ENCODE peak calls at places on chromosome 2, in nine cellular contexts. G, I, K, T, C, P, E, O and X are unnamed samples.

GRCh38 chr2:167342769-167343168 is 454.5 kb downstream of the XIRP2 start:
- DNase-seq in G (no peak), E (no peak), C (no peak), K (no peak), O (no peak), P (no peak), I (no peak), T (no peak), X (no peak)

GRCh38 chr2:136389809-136390208 is 271.9 kb upstream of the CXCR4 start:
- DNase-seq in C (no peak), O (no peak), I (no peak), E (no peak), P (no peak), G (peak), T (no peak), K (no peak), X (no peak)

GRCh38 chr2:27218614-27219013 is 1.4 kb downstream of the CAD start:
- DNase-seq in I (no peak), O (no peak), G (no peak), P (no peak), K (no peak), T (no peak), E (no peak), C (no peak), X (no peak)

GRCh38 chr2:205685314-205686230 is 3.3 kb downstream of the NRP2 start:
- DNase-seq in I (no peak), G (peak), K (peak), C (no peak), P (no peak), O (peak), T (peak), E (peak), X (peak)

GRCh38 chr2:27123302-27124150 is at the start of gene ABHD1:
- DNase-seq in I (peak), O (peak), T (peak), G (peak), C (no peak), E (peak), P (peak), K (peak), X (peak)

GRCh38 chr2:240894006-240894405 is 1.9 kb downstream of the MAB21L4 start:
- DNase-seq in O (no peak), T (no peak), P (no peak), C (no peak), G (no peak), I (no peak), E (no peak), K (no peak), X (no peak)

GRCh38 chr2:25331686-25332365 is 9.9 kb downstream of the DNMT3A start:
- DNase-seq in G (no peak), O (no peak), K (no peak), I (no peak), C (no peak), P (peak), T (no peak), E (no peak), X (no peak)

GRCh38 chr2:182077451-182078142 is 91.9 kb downstream of the PPP1R1C start:
- DNase-seq in O (peak), K (peak), I (peak), T (peak), C (peak), P (no peak), E (no peak), G (peak), X (peak)

GRCh38 chr2:295081-295480 is 7.2 kb upstream of the ALKAL2 start:
- DNase-seq in T (no peak), K (no peak), E (no peak), I (no peak), C (no peak), P (no peak), O (no peak), G (no peak), X (no peak)

GRCh38 chr2:8552264-8552913 is 129.5 kb upstream of the ID2 start:
- DNase-seq in I (no peak), E (no peak), O (no peak), K (no peak), P (peak), T (no peak), C (no peak), G (peak), X (no peak)

GRCh38 chr2:42252464-42252863 is 83.3 kb downstream of the EML4 start:
- DNase-seq in P (no peak), G (no peak), E (no peak), C (no peak), O (no peak), K (no peak), T (no peak), I (no peak), X (no peak)

GRCh38 chr2:47056875-47057731 is 98.0 kb downstream of the STPG4 start:
- DNase-seq in E (no peak), G (peak), C (no peak), P (no peak), O (no peak), K (no peak), I (no peak), T (no peak), X (no peak)

GRCh38 chr2:10163498-10164486 is 41.3 kb downstream of the RRM2 start:
- DNase-seq in P (peak), C (no peak), E (no peak), G (peak), I (no peak), O (no peak), K (no peak), T (no peak), X (no peak)

GRCh38 chr2:23545391-23545790 is 160.4 kb downstream of the KLHL29 start:
- DNase-seq in E (no peak), P (no peak), G (no peak), O (no peak), I (no peak), K (peak), T (no peak), C (no peak), X (no peak)

GRCh38 chr2:122007577-122007976 is 252.1 kb downstream of the TSN start:
- DNase-seq in T (no peak), G (no peak), I (no peak), P (no peak), K (no peak), O (no peak), C (no peak), E (no peak), X (no peak)

GRCh38 chr2:11829947-11830707 is 83.7 kb downstream of the LPIN1 start:
- DNase-seq in G (peak), E (peak), T (peak), K (peak), P (peak), C (peak), O (peak), I (peak), X (peak)

GRCh38 chr2:38439807-38440300 is 62.8 kb upstream of the ATL2 start:
- DNase-seq in E (no peak), T (no peak), P (no peak), G (no peak), K (no peak), I (no peak), O (no peak), C (no peak), X (no peak)

GRCh38 chr2:47230418-47230817 is 75.3 kb upstream of the STPG4 start:
- DNase-seq in G (no peak), I (peak), P (no peak), T (no peak), C (no peak), O (no peak), K (no peak), E (no peak), X (no peak)

GRCh38 chr2:230010501-230010900 is 58.2 kb downstream of the SLC16A14 start:
- DNase-seq in C (no peak), E (no peak), I (no peak), G (no peak), O (no peak), P (no peak), K (no peak), T (no peak), X (no peak)

GRCh38 chr2:130807659-130808385 is 28.9 kb upstream of the ARHGEF4 start:
- DNase-seq in C (no peak), O (no peak), E (no peak), P (peak), G (no peak), T (peak), I (peak), K (no peak), X (no peak)

GRCh38 chr2:159032580-159032979 is 64.1 kb downstream of the TANC1 start:
- DNase-seq in O (no peak), T (no peak), C (no peak), E (no peak), K (no peak), P (no peak), I (no peak), G (no peak), X (no peak)

GRCh38 chr2:157856157-157856455 is 20.0 kb downstream of the ACVR1 start:
- DNase-seq in O (no peak), C (no peak), I (no peak), T (no peak), P (no peak), E (no peak), K (no peak), G (no peak), X (no peak)

GRCh38 chr2:70850905-70851304 is 15.3 kb upstream of the CD207 start:
- DNase-seq in C (no peak), O (no peak), T (no peak), E (peak), I (no peak), G (no peak), K (no peak), P (no peak), X (no peak)

GRCh38 chr2:219451626-219452360 is 17.1 kb downstream of the SPEG start:
- DNase-seq in K (no peak), T (peak), E (no peak), O (no peak), I (no peak), G (no peak), C (no peak), P (no peak), X (no peak)

GRCh38 chr2:105734762-105735538 is 9.8 kb upstream of the NCK2 start:
- DNase-seq in G (no peak), P (no peak), C (peak), O (no peak), I (no peak), T (no peak), K (no peak), E (peak), X (no peak)

GRCh38 chr2:200300650-200301314 is 5.7 kb upstream of the SPATS2L start:
- DNase-seq in C (no peak), E (no peak), G (no peak), O (no peak), T (peak), P (no peak), K (peak), I (peak), X (peak)

GRCh38 chr2:37585982-37586621 is 85.3 kb downstream of the CDC42EP3 start:
- DNase-seq in K (no peak), G (peak), O (no peak), I (peak), P (no peak), E (no peak), T (peak), C (peak), X (no peak)

GRCh38 chr2:71551631-71551915 is 98.2 kb downstream of the DYSF start:
- DNase-seq in C (no peak), I (no peak), E (no peak), O (no peak), T (no peak), K (no peak), P (no peak), G (no peak), X (no peak)

GRCh38 chr2:96103388-96103705 is 13.0 kb downstream of the ADRA2B start:
- DNase-seq in I (no peak), P (peak), O (no peak), G (no peak), K (no peak), E (no peak), T (no peak), C (no peak), X (no peak)

GRCh38 chr2:145546091-145546490 is 1026.2 kb upstream of the ZEB2 start:
- DNase-seq in C (no peak), P (no peak), O (no peak), K (no peak), I (no peak), E (no peak), T (no peak), G (no peak), X (no peak)
- TF ChIP-seq CTCF in C (peak), P (no peak), O (no peak), K (no peak), I (no peak), E (no peak), T (no peak), G (no peak), X (no peak)

GRCh38 chr2:202061695-202062094 is 11.4 kb upstream of the KIAA2012 start:
- DNase-seq in K (no peak), C (no peak), P (no peak), G (no peak), T (no peak), E (no peak), O (no peak), I (no peak), X (no peak)

GRCh38 chr2:202064206-202064880 is 8.7 kb upstream of the KIAA2012 start:
- DNase-seq in E (no peak), O (no peak), P (no peak), G (no peak), I (no peak), T (peak), K (no peak), C (peak), X (no peak)

GRCh38 chr2:202056611-202057010 is 16.4 kb upstream of the KIAA2012 start:
- DNase-seq in P (no peak), O (no peak), G (no peak), C (no peak), T (peak), K (no peak), I (no peak), E (no peak), X (peak)

GRCh38 chr2:202064881-202065230 is 8.2 kb upstream of the KIAA2012 start:
- DNase-seq in C (no peak), P (no peak), G (no peak), E (no peak), O (no peak), T (no peak), I (no peak), K (no peak), X (no peak)

GRCh38 chr2:202060218-202060617 is 12.8 kb upstream of the KIAA2012 start:
- DNase-seq in C (no peak), I (no peak), T (no peak), E (no peak), P (no peak), O (no peak), G (no peak), K (no peak), X (no peak)
- TF ChIP-seq CTCF in C (no peak), I (peak), T (peak), E (no peak), P (no peak), O (peak), G (no peak), K (peak), X (peak)

GRCh38 chr2:163682695-163683094 is 53.1 kb downstream of the FIGN start:
- DNase-seq in O (no peak), T (no peak), P (no peak), E (no peak), G (no peak), C (no peak), K (no peak), I (no peak), X (peak)
- TF ChIP-seq CTCF in O (no peak), T (no peak), P (no peak), E (no peak), G (no peak), C (peak), K (no peak), I (no peak), X (peak)

GRCh38 chr2:107669335-107669734 is 157.4 kb upstream of the RGPD4 start:
- DNase-seq in P (no peak), G (no peak), C (no peak), K (no peak), I (no peak), T (no peak), E (no peak), O (no peak), X (no peak)
- TF ChIP-seq CTCF in P (no peak), G (no peak), C (peak), K (peak), I (no peak), T (no peak), E (no peak), O (no peak), X (no peak)

DNA sequence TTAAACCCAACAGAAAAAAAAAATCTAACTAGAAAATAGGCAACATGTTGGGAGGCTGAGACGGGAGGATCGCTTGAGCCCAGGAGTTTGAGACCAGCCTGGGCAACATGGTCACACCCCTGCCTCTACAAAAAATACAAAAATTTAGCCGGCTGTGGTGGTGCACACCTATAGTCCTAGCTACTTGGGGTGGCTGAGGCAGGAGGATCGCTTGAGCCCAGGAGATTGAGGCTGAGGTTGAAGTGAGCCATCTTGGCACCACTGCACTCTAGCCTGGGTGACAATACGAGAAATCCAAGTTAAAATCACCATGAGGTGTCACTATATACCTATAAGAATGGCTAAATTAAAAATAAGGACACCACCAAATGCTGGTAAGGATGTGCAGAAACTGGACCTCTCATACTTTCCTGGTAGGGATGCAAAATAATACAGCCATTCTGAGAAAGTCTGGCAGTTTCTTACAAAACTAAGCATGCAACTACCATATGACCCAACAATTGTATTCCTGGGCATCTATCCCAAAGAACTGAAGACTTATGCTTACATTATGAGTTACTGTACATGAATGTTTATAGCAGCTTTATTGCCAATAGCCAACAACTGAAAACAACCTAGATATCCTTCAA is 2.2 kb downstream of the SEPTIN10 start:
- DNase-seq in I (no peak), K (no peak), T (no peak), O (no peak), P (no peak), E (no peak), C (peak), G (no peak), X (no peak)
- TF ChIP-seq CTCF in I (no peak), K (peak), T (no peak), O (no peak), P (no peak), E (no peak), C (no peak), G (no peak), X (no peak)